ENCODE peak calls at places on chromosomes 5 and 9, in five cellular contexts. One of them, this sample, is unnamed.

GRCh38 chr5:16666861-16667481 is 50.2 kb upstream of the RETREG1 start:
- DNase-seq in IMR-90: peak; percentile 15
- DNase-seq in left ventricle myocardium inferior: peak; percentile 66
- DNase-seq in right atrium auricular region: no peak
- DNase-seq in endodermal cell: peak; percentile 61
- DNase-seq in this sample: peak; percentile 42

GRCh38 chr5:40428129-40428528 is 251.6 kb upstream of the PTGER4 start:
- DNase-seq in IMR-90: peak; percentile 64
- DNase-seq in left ventricle myocardium inferior: peak; percentile 28
- DNase-seq in right atrium auricular region: peak; percentile 74
- DNase-seq in endodermal cell: no peak
- DNase-seq in this sample: no peak

GRCh38 chr5:142181096-142181495 is 72.5 kb downstream of the NDFIP1 start:
- DNase-seq in IMR-90: no peak
- DNase-seq in left ventricle myocardium inferior: no peak
- DNase-seq in right atrium auricular region: no peak
- DNase-seq in endodermal cell: no peak
- DNase-seq in this sample: no peak

GRCh38 chr9:72292874-72293607 is 72.0 kb downstream of the ZFAND5 start:
- DNase-seq in IMR-90: peak; percentile 75
- DNase-seq in left ventricle myocardium inferior: no peak
- DNase-seq in right atrium auricular region: peak; percentile 64
- DNase-seq in endodermal cell: no peak
- DNase-seq in this sample: no peak

GRCh38 chr5:108650997-108651396 is 96.7 kb upstream of the FER start:
- DNase-seq in IMR-90: peak; percentile 81
- DNase-seq in left ventricle myocardium inferior: no peak
- DNase-seq in right atrium auricular region: no peak
- DNase-seq in endodermal cell: no peak
- DNase-seq in this sample: no peak

GRCh38 chr5:73433982-73434342 is 14.6 kb downstream of the FOXD1 start:
- DNase-seq in IMR-90: peak; percentile 68
- DNase-seq in left ventricle myocardium inferior: no peak
- DNase-seq in right atrium auricular region: no peak
- DNase-seq in endodermal cell: no peak
- DNase-seq in this sample: no peak

GRCh38 chr9:130590305-130590704 is 10.9 kb downstream of the FUBP3 start:
- DNase-seq in IMR-90: no peak
- DNase-seq in left ventricle myocardium inferior: no peak
- DNase-seq in right atrium auricular region: no peak
- DNase-seq in endodermal cell: no peak
- DNase-seq in this sample: no peak

GRCh38 chr9:112112519-112112918 is 62.6 kb downstream of the SUSD1 start:
- DNase-seq in IMR-90: peak; percentile 92
- DNase-seq in left ventricle myocardium inferior: no peak
- DNase-seq in right atrium auricular region: no peak
- DNase-seq in endodermal cell: no peak
- DNase-seq in this sample: no peak

GRCh38 chr5:10705736-10706135 is 55.3 kb downstream of the DAP start:
- DNase-seq in IMR-90: peak; percentile 33
- DNase-seq in left ventricle myocardium inferior: no peak
- DNase-seq in right atrium auricular region: no peak
- DNase-seq in endodermal cell: no peak
- DNase-seq in this sample: no peak

GRCh38 chr5:159864885-159865622 is 51.2 kb upstream of the ADRA1B start:
- DNase-seq in IMR-90: peak; percentile 21
- DNase-seq in left ventricle myocardium inferior: no peak
- DNase-seq in right atrium auricular region: no peak
- DNase-seq in endodermal cell: no peak
- DNase-seq in this sample: no peak

GRCh38 chr9:112831281-112831851 is 59.3 kb downstream of the SLC46A2 start:
- DNase-seq in IMR-90: no peak
- DNase-seq in left ventricle myocardium inferior: peak; percentile 44
- DNase-seq in right atrium auricular region: peak; percentile 66
- DNase-seq in endodermal cell: no peak
- DNase-seq in this sample: no peak

GRCh38 chr5:137254153-137254552 is 245.0 kb downstream of the SPOCK1 start:
- DNase-seq in IMR-90: peak; percentile 19
- DNase-seq in left ventricle myocardium inferior: no peak
- DNase-seq in right atrium auricular region: no peak
- DNase-seq in endodermal cell: no peak
- DNase-seq in this sample: no peak

GRCh38 chr9:2271426-2271825 is 256.3 kb downstream of the SMARCA2 start:
- DNase-seq in IMR-90: no peak
- DNase-seq in left ventricle myocardium inferior: peak; percentile 25
- DNase-seq in right atrium auricular region: no peak
- DNase-seq in endodermal cell: peak; percentile 85
- DNase-seq in this sample: peak; percentile 63

GRCh38 chr9:129262261-129262660 is 84.2 kb upstream of the IER5L start:
- DNase-seq in IMR-90: no peak
- DNase-seq in left ventricle myocardium inferior: peak; percentile 6
- DNase-seq in right atrium auricular region: no peak
- DNase-seq in endodermal cell: peak; percentile 78
- DNase-seq in this sample: no peak

DNA sequence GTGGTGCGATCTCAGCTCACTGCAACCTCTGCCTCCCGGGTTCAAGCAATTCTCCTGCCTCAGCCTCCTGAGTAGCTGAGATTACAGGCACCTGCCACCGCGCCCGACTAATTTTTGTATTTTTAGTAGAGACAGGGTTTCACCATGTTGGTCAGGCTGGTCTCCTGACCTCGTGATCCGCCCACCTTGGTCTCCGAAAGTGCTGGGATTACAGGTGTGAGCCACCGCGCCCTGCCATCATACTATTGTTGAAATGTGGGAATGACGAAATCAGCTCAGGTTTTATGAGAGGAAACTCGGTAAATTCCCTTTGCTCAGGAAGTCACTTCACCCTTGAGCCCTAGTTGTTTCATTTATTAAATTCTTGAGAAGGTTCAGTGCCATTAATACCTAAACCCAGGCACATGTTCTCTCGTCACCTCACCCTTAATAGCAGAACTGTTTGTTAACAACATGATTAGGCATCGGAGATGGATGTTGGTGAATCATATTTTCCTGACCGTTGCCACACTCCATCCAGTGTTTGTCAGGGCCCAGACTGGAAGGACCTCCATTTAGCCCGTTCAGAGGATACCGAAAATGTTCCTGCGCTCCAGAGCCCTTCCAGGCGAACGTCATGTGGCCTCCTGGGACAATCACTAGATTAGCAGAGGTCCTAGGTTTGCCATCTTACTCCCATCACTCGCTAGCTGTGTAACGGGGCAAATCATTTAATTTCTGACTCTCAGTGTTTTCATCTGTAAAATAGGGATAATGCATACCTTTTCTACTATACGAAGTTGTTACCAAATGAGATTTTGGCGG is 20.0 kb upstream of the CREBRF start:
- DNase-seq in IMR-90: no peak
- DNase-seq in left ventricle myocardium inferior: no peak
- DNase-seq in right atrium auricular region: no peak
- DNase-seq in endodermal cell: no peak
- DNase-seq in this sample: peak; percentile 4
- H3K4me3 ChIP-seq in IMR-90: no peak overlapping the region
- H3K4me3 ChIP-seq in left ventricle myocardium inferior: peak overlapping the region; percentile 28
- H3K4me3 ChIP-seq in right atrium auricular region: peak overlapping the region; percentile 15
- H3K4me3 ChIP-seq in endodermal cell: no peak overlapping the region
- H3K4me3 ChIP-seq in this sample: no peak overlapping the region

GRCh38 chr5:177043958-177044357 is 21.5 kb downstream of the ZNF346 start:
- DNase-seq in IMR-90: no peak
- DNase-seq in left ventricle myocardium inferior: no peak
- DNase-seq in right atrium auricular region: no peak
- DNase-seq in endodermal cell: no peak
- DNase-seq in this sample: no peak
- H3K36me3 ChIP-seq in IMR-90: peaks cover 24% of the 10 kb centered on the region
- H3K36me3 ChIP-seq in left ventricle myocardium inferior: peaks cover 65% of the 10 kb centered on the region
- H3K36me3 ChIP-seq in right atrium auricular region: peaks cover 40% of the 10 kb centered on the region
- H3K36me3 ChIP-seq in endodermal cell: peaks cover 64% of the 10 kb centered on the region
- H3K36me3 ChIP-seq in this sample: peaks cover 6% of the 10 kb centered on the region

GRCh38 chr5:177404641-177405134 is 4.2 kb upstream of the PFN3 start:
- DNase-seq in IMR-90: no peak
- DNase-seq in left ventricle myocardium inferior: no peak
- DNase-seq in right atrium auricular region: no peak
- DNase-seq in endodermal cell: no peak
- DNase-seq in this sample: peak; percentile 88
- H3K27me3 ChIP-seq in IMR-90: peaks cover 53% of the 10 kb centered on the region
- H3K27me3 ChIP-seq in left ventricle myocardium inferior: peaks cover 98% of the 10 kb centered on the region
- H3K27me3 ChIP-seq in right atrium auricular region: peaks cover 27% of the 10 kb centered on the region
- H3K27me3 ChIP-seq in endodermal cell: peaks cover 95% of the 10 kb centered on the region
- H3K27me3 ChIP-seq in this sample: peaks cover 51% of the 10 kb centered on the region

DNA sequence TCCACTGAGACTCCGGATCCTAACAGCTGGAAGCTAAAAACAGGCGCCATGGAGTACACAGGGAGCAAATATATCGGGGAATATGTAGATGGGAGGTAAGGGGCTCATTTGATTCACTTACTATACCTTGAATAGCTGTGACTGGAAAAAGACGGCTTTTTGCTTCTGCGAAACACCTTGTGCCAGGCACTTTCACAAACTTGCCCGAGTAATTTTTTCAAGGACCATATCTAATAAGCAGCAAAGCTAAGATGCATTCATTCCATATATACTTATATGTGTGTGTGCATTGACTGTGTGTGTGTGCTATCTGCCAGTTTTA is 178 bp downstream of the MORN5 start:
- DNase-seq in IMR-90: no peak
- DNase-seq in left ventricle myocardium inferior: no peak
- DNase-seq in right atrium auricular region: no peak
- DNase-seq in endodermal cell: no peak
- DNase-seq in this sample: no peak
- H3K4me3 ChIP-seq in IMR-90: peak overlapping the region; percentile 31
- H3K4me3 ChIP-seq in left ventricle myocardium inferior: peak overlapping the region; percentile 85
- H3K4me3 ChIP-seq in right atrium auricular region: peak overlapping the region; percentile 90
- H3K4me3 ChIP-seq in endodermal cell: peak overlapping the region; percentile 87
- H3K4me3 ChIP-seq in this sample: no peak overlapping the region

DNA sequence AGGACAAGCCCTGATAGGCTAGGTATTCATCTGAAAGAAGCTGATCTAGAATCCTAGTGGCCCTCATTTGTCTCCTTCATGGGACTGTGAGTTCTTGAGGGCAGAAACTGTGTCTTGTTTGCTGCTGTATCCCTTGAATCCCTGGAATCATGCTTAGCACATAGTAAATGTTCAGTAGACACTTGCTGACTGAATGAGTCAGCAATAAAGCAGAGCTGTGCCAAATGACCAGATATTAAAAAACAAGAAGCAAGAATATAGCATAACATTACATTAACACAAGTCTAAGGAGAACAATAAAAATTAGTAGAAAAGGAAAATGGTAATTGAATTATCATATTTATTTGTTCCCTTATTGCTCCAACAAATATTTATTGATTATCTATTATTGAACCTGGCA is 420.5 kb downstream of the ZSWIM6 start:
- DNase-seq in IMR-90: no peak
- DNase-seq in left ventricle myocardium inferior: no peak
- DNase-seq in right atrium auricular region: no peak
- DNase-seq in endodermal cell: no peak
- DNase-seq in this sample: no peak
- H3K36me3 ChIP-seq in IMR-90: no peaks in the 10 kb centered on the region
- H3K36me3 ChIP-seq in left ventricle myocardium inferior: no peaks in the 10 kb centered on the region
- H3K36me3 ChIP-seq in right atrium auricular region: no peaks in the 10 kb centered on the region
- H3K36me3 ChIP-seq in endodermal cell: no peaks in the 10 kb centered on the region
- H3K36me3 ChIP-seq in this sample: no peaks in the 10 kb centered on the region

DNA sequence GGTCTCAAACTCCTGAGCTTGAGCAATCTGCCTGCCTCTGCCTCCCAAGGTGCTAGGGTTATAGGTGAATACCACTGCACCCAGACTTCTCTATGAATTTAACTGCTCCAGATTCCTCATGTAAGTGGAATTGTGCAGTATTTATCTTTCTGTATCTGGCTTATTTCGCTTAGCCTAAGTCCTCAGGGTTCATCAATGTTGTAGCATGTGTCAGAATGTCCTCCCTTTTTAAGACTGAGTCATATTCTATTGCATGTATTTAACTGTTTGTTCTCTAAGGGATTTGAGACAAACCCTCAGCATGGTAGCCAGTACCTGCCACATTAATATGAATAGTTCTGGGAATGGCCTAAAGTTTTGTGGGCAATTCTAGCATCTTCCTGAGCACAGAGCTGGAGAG is 53.9 kb upstream of the TUT7 start:
- DNase-seq in IMR-90: peak; percentile 73
- DNase-seq in left ventricle myocardium inferior: no peak
- DNase-seq in right atrium auricular region: no peak
- DNase-seq in endodermal cell: no peak
- DNase-seq in this sample: no peak
- H3K27me3 ChIP-seq in IMR-90: no peaks in the 10 kb centered on the region
- H3K27me3 ChIP-seq in left ventricle myocardium inferior: peaks cover 10% of the 10 kb centered on the region
- H3K27me3 ChIP-seq in right atrium auricular region: no peaks in the 10 kb centered on the region
- H3K27me3 ChIP-seq in endodermal cell: peaks cover 54% of the 10 kb centered on the region
- H3K27me3 ChIP-seq in this sample: peaks cover 79% of the 10 kb centered on the region

DNA sequence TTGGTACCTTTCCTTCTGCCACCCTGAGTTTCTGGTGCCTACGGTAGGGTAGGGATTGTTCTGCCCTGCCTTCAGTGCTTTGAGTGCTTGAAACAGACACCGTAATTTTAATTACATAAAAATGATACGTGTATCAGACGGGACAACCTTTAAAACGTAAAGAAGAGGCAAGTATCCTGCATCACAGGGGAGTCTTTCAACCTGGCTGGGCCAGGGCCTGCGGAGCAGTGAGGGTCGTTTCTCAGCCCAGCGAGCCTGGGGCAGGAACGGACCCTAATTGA is 480 bp upstream of the DAB2IP start:
- DNase-seq in IMR-90: no peak
- DNase-seq in left ventricle myocardium inferior: no peak
- DNase-seq in right atrium auricular region: no peak
- DNase-seq in endodermal cell: no peak
- DNase-seq in this sample: no peak
- H3K4me3 ChIP-seq in IMR-90: peak overlapping the region; percentile 9
- H3K4me3 ChIP-seq in left ventricle myocardium inferior: peak overlapping the region; percentile 80
- H3K4me3 ChIP-seq in right atrium auricular region: peak overlapping the region; percentile 64
- H3K4me3 ChIP-seq in endodermal cell: peak overlapping the region; percentile 90
- H3K4me3 ChIP-seq in this sample: peak overlapping the region; percentile 67

GRCh38 chr9:131640438-131641181 is 95.3 kb downstream of the PRRT1B start:
- DNase-seq in IMR-90: no peak
- DNase-seq in left ventricle myocardium inferior: no peak
- DNase-seq in right atrium auricular region: no peak
- DNase-seq in endodermal cell: no peak
- DNase-seq in this sample: peak; percentile 34

GRCh38 chr9:131636593-131636992 is 91.3 kb downstream of the PRRT1B start:
- DNase-seq in IMR-90: no peak
- DNase-seq in left ventricle myocardium inferior: no peak
- DNase-seq in right atrium auricular region: no peak
- DNase-seq in endodermal cell: no peak
- DNase-seq in this sample: no peak

GRCh38 chr9:131642496-131643083 is 97.3 kb downstream of the PRRT1B start:
- DNase-seq in IMR-90: no peak
- DNase-seq in left ventricle myocardium inferior: no peak
- DNase-seq in right atrium auricular region: no peak
- DNase-seq in endodermal cell: no peak
- DNase-seq in this sample: no peak

GRCh38 chr9:131641618-131642495 is 96.5 kb downstream of the PRRT1B start:
- DNase-seq in IMR-90: no peak
- DNase-seq in left ventricle myocardium inferior: no peak
- DNase-seq in right atrium auricular region: no peak
- DNase-seq in endodermal cell: no peak
- DNase-seq in this sample: no peak

GRCh38 chr9:131639771-131640437 is 94.6 kb downstream of the PRRT1B start:
- DNase-seq in IMR-90: no peak
- DNase-seq in left ventricle myocardium inferior: no peak
- DNase-seq in right atrium auricular region: no peak
- DNase-seq in endodermal cell: no peak
- DNase-seq in this sample: peak; percentile 65
- H3K36me3 ChIP-seq in IMR-90: peaks cover 13% of the 10 kb centered on the region
- H3K36me3 ChIP-seq in left ventricle myocardium inferior: peaks cover 51% of the 10 kb centered on the region
- H3K36me3 ChIP-seq in right atrium auricular region: peaks cover 30% of the 10 kb centered on the region
- H3K36me3 ChIP-seq in endodermal cell: peaks cover 34% of the 10 kb centered on the region
- H3K36me3 ChIP-seq in this sample: peaks cover 7% of the 10 kb centered on the region

GRCh38 chr5:2744485-2744884 is 7.0 kb downstream of the IRX2 start:
- DNase-seq in IMR-90: no peak
- DNase-seq in left ventricle myocardium inferior: no peak
- DNase-seq in right atrium auricular region: no peak
- DNase-seq in endodermal cell: peak; percentile 8
- DNase-seq in this sample: no peak
- H3K27me3 ChIP-seq in IMR-90: peaks cover 26% of the 10 kb centered on the region
- H3K27me3 ChIP-seq in left ventricle myocardium inferior: peaks cover 100% of the 10 kb centered on the region
- H3K27me3 ChIP-seq in right atrium auricular region: peaks cover 9% of the 10 kb centered on the region
- H3K27me3 ChIP-seq in endodermal cell: peaks cover 53% of the 10 kb centered on the region
- H3K27me3 ChIP-seq in this sample: peaks cover 82% of the 10 kb centered on the region

GRCh38 chr9:33172256-33172678 is 5.1 kb upstream of the B4GALT1 start:
- DNase-seq in IMR-90: no peak
- DNase-seq in left ventricle myocardium inferior: no peak
- DNase-seq in right atrium auricular region: peak; percentile 64
- DNase-seq in endodermal cell: peak; percentile 60
- DNase-seq in this sample: no peak
- H3K4me3 ChIP-seq in IMR-90: no peak overlapping the region
- H3K4me3 ChIP-seq in left ventricle myocardium inferior: no peak overlapping the region
- H3K4me3 ChIP-seq in right atrium auricular region: no peak overlapping the region
- H3K4me3 ChIP-seq in endodermal cell: peak overlapping the region; percentile 57
- H3K4me3 ChIP-seq in this sample: no peak overlapping the region